ENCODE peak calls at places on chromosomes 12 and 14, in nine cellular contexts. B is CD8-positive, alpha-beta T cell; W is AG09309; O is foreskin fibroblast; I is Caco-2; E is AG04450; M is cardiac muscle cell; D is lung; Y is mammary epithelial cell. Q is an unnamed sample.

GRCh38 chr12:8698132-8698829 is 490 bp downstream of the RIMKLB start:
- DNase-seq in B (peak), W (no peak), O (peak), I (peak), E (no peak), M (peak), D (peak), Y (peak), Q (peak)

GRCh38 chr12:51519755-51520154 is 71.3 kb upstream of the SCN8A start:
- DNase-seq in B (no peak), W (no peak), O (no peak), I (no peak), E (no peak), M (no peak), D (no peak), Y (no peak), Q (peak)

GRCh38 chr12:111991946-111992345 is 21.0 kb downstream of the TMEM116 start:
- DNase-seq in B (no peak), W (no peak), O (no peak), I (no peak), E (no peak), M (peak), D (no peak), Y (no peak), Q (no peak)

GRCh38 chr14:77148510-77149231 is 7.1 kb upstream of the ZDHHC22 start:
- DNase-seq in B (no peak), W (no peak), O (no peak), I (no peak), E (no peak), M (no peak), D (no peak), Y (no peak), Q (no peak)

GRCh38 chr12:26334621-26335124 is 139.3 kb downstream of the SSPN start:
- DNase-seq in B (no peak), W (no peak), O (no peak), I (no peak), E (no peak), M (no peak), D (no peak), Y (no peak), Q (no peak)

GRCh38 chr12:14948672-14949071 is 10.3 kb upstream of the ERP27 start:
- DNase-seq in B (peak), W (peak), O (peak), I (no peak), E (peak), M (peak), D (peak), Y (peak), Q (peak)

GRCh38 chr14:103281496-103282231 is 52.4 kb upstream of the EIF5 start:
- DNase-seq in B (no peak), W (peak), O (peak), I (peak), E (no peak), M (peak), D (no peak), Y (peak), Q (no peak)

GRCh38 chr14:56594428-56594827 is 14.8 kb downstream of the TMEM260 start:
- DNase-seq in B (no peak), W (no peak), O (no peak), I (no peak), E (no peak), M (no peak), D (no peak), Y (no peak), Q (no peak)

GRCh38 chr12:57604454-57605307 is at the start of gene DTX3:
- DNase-seq in B (peak), W (no peak), O (peak), I (no peak), E (no peak), M (peak), D (no peak), Y (no peak), Q (peak)

GRCh38 chr12:17691369-17691768 is 398.6 kb downstream of the RERGL start:
- DNase-seq in B (no peak), W (no peak), O (no peak), I (no peak), E (no peak), M (no peak), D (no peak), Y (no peak), Q (no peak)

GRCh38 chr12:974281-974862 is 16.7 kb upstream of the ERC1 start:
- DNase-seq in B (no peak), W (no peak), O (no peak), I (no peak), E (no peak), M (no peak), D (no peak), Y (no peak), Q (no peak)

GRCh38 chr14:20190596-20190995 is at the start of gene OR11G2:
- DNase-seq in B (no peak), W (no peak), O (no peak), I (no peak), E (no peak), M (no peak), D (no peak), Y (no peak), Q (no peak)

GRCh38 chr12:2902287-2902880 is 11.7 kb downstream of the TULP3 start:
- DNase-seq in B (no peak), W (no peak), O (no peak), I (no peak), E (no peak), M (peak), D (peak), Y (no peak), Q (no peak)

GRCh38 chr12:14418526-14418925 is 53.0 kb downstream of the ATF7IP start:
- DNase-seq in B (no peak), W (no peak), O (peak), I (no peak), E (no peak), M (peak), D (no peak), Y (peak), Q (no peak)

GRCh38 chr14:23275412-23275811 is 10.5 kb downstream of the HOMEZ start:
- DNase-seq in B (no peak), W (no peak), O (no peak), I (no peak), E (no peak), M (no peak), D (no peak), Y (no peak), Q (no peak)

GRCh38 chr14:26370118-26370517 is 227.7 kb downstream of the NOVA1 start:
- DNase-seq in B (no peak), W (no peak), O (peak), I (no peak), E (no peak), M (peak), D (no peak), Y (no peak), Q (no peak)

GRCh38 chr14:73627033-73627432 is 14.7 kb downstream of the ACOT6 start:
- DNase-seq in B (no peak), W (no peak), O (peak), I (no peak), E (no peak), M (no peak), D (no peak), Y (no peak), Q (peak)

GRCh38 chr12:74412607-74413230 is 124.9 kb upstream of the ATXN7L3B start:
- DNase-seq in B (no peak), W (no peak), O (peak), I (no peak), E (no peak), M (peak), D (no peak), Y (no peak), Q (peak)

GRCh38 chr12:262817-263216 is at the start of gene SLC6A13:
- DNase-seq in B (no peak), W (no peak), O (no peak), I (no peak), E (no peak), M (no peak), D (peak), Y (peak), Q (no peak)

GRCh38 chr14:89452281-89452680 is 35.2 kb upstream of the FOXN3 start:
- DNase-seq in B (no peak), W (no peak), O (no peak), I (no peak), E (no peak), M (no peak), D (no peak), Y (no peak), Q (no peak)

GRCh38 chr12:63865448-63865847 is 20.9 kb downstream of the SRGAP1 start:
- DNase-seq in B (no peak), W (no peak), O (no peak), I (no peak), E (no peak), M (no peak), D (no peak), Y (no peak), Q (no peak)

GRCh38 chr12:253116-253831 is 9.4 kb downstream of the SLC6A13 start:
- DNase-seq in B (no peak), W (no peak), O (no peak), I (no peak), E (no peak), M (no peak), D (peak), Y (no peak), Q (no peak)

GRCh38 chr14:21915814-21916213 is 242.2 kb upstream of the OR4E1 start:
- DNase-seq in B (no peak), W (no peak), O (no peak), I (no peak), E (no peak), M (peak), D (no peak), Y (peak), Q (no peak)

GRCh38 chr14:26841920-26842741 is 244.3 kb upstream of the NOVA1 start:
- DNase-seq in B (no peak), W (peak), O (peak), I (peak), E (peak), M (peak), D (peak), Y (peak), Q (no peak)

GRCh38 chr14:68591786-68592185 is 201.1 kb downstream of the ZFP36L1 start:
- DNase-seq in B (no peak), W (no peak), O (no peak), I (no peak), E (no peak), M (no peak), D (no peak), Y (no peak), Q (no peak)

GRCh38 chr12:87848248-87848868 is 180.8 kb downstream of the C12orf50 start:
- DNase-seq in B (no peak), W (peak), O (peak), I (no peak), E (peak), M (peak), D (no peak), Y (peak), Q (peak)
- H3K4me3 ChIP-seq in B (no peak), W (no peak), O (no peak), I (no peak), E (no peak), M (no peak), D (no peak), Y (no peak), Q (no peak)

DNA sequence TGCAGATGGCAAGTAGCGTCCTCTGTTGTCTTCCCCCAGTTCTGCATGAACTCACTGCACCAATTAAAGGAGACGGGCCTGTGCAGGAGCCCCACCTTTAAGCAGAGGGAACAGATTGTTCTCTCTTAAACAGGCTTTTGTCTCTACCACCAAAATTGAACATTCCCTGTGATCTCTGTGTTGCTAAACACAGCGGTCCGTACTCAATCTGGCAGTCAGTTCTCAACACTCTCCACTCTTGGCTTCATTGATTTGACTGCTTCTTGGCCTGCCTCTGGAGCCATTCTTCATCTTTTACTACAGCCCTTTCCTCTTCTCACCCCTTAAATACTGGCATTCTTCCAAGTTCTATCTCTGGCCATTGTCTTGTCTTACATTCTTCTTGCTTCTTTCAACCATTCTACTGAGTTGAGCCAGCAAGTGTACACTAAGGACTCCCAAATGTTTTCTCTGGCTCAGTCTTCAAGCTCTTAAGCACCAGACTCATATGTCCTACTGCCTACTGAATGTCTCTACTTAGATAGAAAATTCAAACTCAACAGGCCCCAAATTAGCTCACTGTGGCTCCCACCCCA is 8.0 kb upstream of the NT5DC3 start:
- DNase-seq in B (no peak), W (no peak), O (peak), I (no peak), E (no peak), M (peak), D (no peak), Y (no peak), Q (no peak)
- TF ChIP-seq CTCF in B (no peak), W (no peak), O (no peak), I (no peak), E (no peak), M (no peak), D (no peak), Y (no peak), Q (no peak)

GRCh38 chr12:124904306-124905098 is 9.9 kb downstream of the UBC start:
- DNase-seq in B (no peak), W (peak), O (peak), I (peak), E (no peak), M (peak), D (peak), Y (peak), Q (peak)
- H3K4me3 ChIP-seq in B (no peak), W (no peak), O (peak), I (no peak), E (no peak), M (no peak), D (no peak), Y (no peak), Q (no peak)

DNA sequence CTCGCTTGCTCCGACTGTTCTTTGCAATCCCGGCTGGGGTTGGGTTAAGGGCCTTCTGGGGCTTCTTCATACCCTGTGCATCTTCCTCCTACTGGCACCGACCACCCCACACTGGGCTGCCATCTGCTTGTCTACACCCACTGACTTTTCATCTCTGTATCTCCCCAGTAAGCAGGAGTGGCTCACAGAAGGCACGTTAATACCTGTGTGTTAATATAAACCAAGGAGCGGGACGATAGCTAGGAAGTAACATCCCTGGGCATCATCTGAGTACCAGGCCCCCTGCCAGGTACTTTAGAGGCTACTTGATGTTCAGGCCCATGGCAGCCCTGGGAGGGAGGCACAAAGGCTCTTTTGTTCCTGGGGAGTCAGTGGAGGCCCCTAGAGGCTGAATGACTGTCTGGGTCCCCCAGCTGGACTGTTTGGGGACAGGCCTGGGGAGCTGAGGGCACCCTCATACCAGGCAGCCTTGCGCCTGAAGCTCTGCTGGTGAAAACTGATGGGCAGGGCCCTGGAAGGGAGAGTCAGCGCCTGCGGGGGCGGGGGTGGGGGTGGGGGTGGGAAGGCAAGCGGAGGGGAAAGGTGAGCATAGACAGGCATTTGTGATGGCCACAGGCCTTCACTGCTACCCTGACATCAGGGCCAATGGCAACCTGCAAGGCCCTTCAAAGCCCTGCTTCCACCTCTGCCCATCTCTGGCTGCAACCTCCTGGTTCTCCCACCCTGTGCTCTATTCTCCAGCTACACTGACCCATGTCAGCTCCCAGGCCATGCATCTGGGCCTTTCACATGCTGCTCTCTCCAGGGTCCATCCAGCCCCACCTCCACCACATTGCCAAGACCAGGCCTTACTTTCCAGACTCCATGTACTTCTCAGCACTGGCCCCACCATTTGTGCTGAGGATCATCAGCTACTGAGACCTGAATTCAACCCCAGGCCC is 34.2 kb upstream of the DEGS2 start:
- DNase-seq in B (peak), W (no peak), O (no peak), I (no peak), E (no peak), M (no peak), D (no peak), Y (peak), Q (peak)
- TF ChIP-seq CTCF in B (no peak), W (no peak), O (no peak), I (no peak), E (no peak), M (no peak), D (no peak), Y (no peak), Q (no peak)

DNA sequence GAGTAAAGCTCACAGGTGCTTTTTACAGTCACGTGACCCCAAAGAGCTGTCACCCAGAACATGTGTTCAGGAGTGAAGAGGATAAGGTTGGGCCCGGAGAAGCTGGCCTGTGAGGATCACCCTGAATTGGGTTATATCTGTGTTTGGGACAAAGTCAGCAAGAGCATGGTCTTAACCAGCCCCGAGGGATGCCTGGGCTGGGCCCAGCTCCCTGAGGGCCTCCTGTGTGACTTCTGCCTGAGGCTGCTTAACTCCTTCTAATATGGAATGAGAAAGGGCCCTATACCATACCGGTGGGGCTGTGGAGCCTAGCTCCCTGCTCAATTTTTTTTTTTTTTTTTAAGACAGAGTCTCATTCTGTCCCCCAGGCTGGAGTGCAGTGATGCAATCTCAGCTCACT is 2.5 kb downstream of the CDCA4 start:
- DNase-seq in B (no peak), W (no peak), O (no peak), I (no peak), E (no peak), M (no peak), D (no peak), Y (no peak), Q (no peak)
- H3K4me3 ChIP-seq in B (no peak), W (no peak), O (no peak), I (no peak), E (no peak), M (no peak), D (no peak), Y (no peak), Q (peak)

DNA sequence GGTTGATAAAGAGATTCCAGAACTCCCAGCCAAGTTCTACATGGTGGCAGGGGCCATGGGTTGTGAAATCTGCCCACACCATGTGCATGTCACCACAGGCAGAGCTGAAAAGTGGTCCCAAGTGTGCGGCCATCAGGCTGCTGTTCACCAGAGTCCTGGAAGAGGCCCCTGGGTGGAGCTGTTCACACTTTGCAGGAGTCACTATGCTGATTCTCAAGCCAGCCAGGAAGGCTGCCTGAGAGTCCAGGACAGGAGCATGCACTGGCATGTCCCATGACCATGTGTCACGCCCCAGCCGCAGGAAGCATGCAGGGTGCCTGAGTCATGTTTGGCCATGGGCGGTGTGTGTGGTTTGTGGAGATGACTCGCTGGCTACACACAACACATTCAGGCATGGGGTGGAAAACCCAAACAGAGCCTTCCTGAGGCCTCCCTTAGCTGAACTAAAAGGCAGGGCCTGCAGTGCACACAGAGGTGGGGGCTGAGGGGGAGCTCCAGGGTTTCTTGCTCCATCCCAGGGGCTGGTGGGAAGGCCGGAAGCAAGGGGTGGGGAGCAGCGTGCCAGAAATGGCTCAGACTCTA is 19.5 kb downstream of the ABCB9 start:
- DNase-seq in B (peak), W (peak), O (peak), I (peak), E (peak), M (peak), D (peak), Y (peak), Q (peak)
- TF ChIP-seq CTCF in B (no peak), W (peak), O (peak), I (no peak), E (peak), M (peak), D (no peak), Y (peak), Q (peak)

GRCh38 chr12:48119078-48119833 is at the start of gene PFKM:
- DNase-seq in B (peak), W (peak), O (peak), I (peak), E (peak), M (peak), D (peak), Y (peak), Q (peak)

GRCh38 chr12:48119834-48120195 is 651 bp downstream of the PFKM start:
- DNase-seq in B (no peak), W (no peak), O (no peak), I (no peak), E (no peak), M (no peak), D (no peak), Y (no peak), Q (no peak)

GRCh38 chr12:48115957-48116356 is 3.2 kb upstream of the PFKM start:
- DNase-seq in B (no peak), W (no peak), O (no peak), I (no peak), E (no peak), M (no peak), D (no peak), Y (no peak), Q (no peak)

GRCh38 chr12:48121522-48121921 is 2.4 kb downstream of the PFKM start:
- DNase-seq in B (no peak), W (no peak), O (no peak), I (no peak), E (no peak), M (no peak), D (no peak), Y (no peak), Q (no peak)

GRCh38 chr12:48118491-48118890 is 673 bp upstream of the PFKM start:
- DNase-seq in B (no peak), W (no peak), O (peak), I (peak), E (no peak), M (peak), D (no peak), Y (no peak), Q (no peak)
- H3K4me3 ChIP-seq in B (peak), W (no peak), O (peak), I (peak), E (no peak), M (peak), D (no peak), Y (peak), Q (no peak)